ENCODE peak calls at places on chromosomes 1 and 21, in six cellular contexts. One of them, this sample, is unnamed. For H3K36me3, H3K9me3 and H3K27me3, the result is how much of the 10 kb centered on the place peaks cover.

GRCh38 chr1:182633657-182634281 is 29.6 kb upstream of the RGS16 start:
- DNase-seq in NT2/D1: no peak
- DNase-seq in heart left ventricle: no peak
- DNase-seq in upper lobe of right lung: no peak
- DNase-seq in adrenal gland: no peak
- DNase-seq in aorta: no peak
- DNase-seq in this sample: no peak

GRCh38 chr1:197994907-197995407 is 77.8 kb downstream of the LHX9 start:
- DNase-seq in NT2/D1: no peak
- DNase-seq in heart left ventricle: no peak
- DNase-seq in upper lobe of right lung: no peak
- DNase-seq in adrenal gland: no peak
- DNase-seq in aorta: no peak
- DNase-seq in this sample: no peak

GRCh38 chr1:117501275-117501674 is 104.6 kb upstream of the TENT5C start:
- DNase-seq in NT2/D1: no peak
- DNase-seq in heart left ventricle: no peak
- DNase-seq in upper lobe of right lung: no peak
- DNase-seq in adrenal gland: no peak
- DNase-seq in aorta: no peak
- DNase-seq in this sample: no peak

GRCh38 chr1:19597463-19598309 is 46.4 kb upstream of the NBL1 start:
- DNase-seq in NT2/D1: peak
- DNase-seq in heart left ventricle: no peak
- DNase-seq in upper lobe of right lung: no peak
- DNase-seq in adrenal gland: no peak
- DNase-seq in aorta: no peak
- DNase-seq in this sample: no peak

GRCh38 chr1:220786337-220787068 is at the start of gene MTARC1:
- DNase-seq in NT2/D1: peak
- DNase-seq in heart left ventricle: peak
- DNase-seq in upper lobe of right lung: peak
- DNase-seq in adrenal gland: peak
- DNase-seq in aorta: peak
- DNase-seq in this sample: peak

GRCh38 chr1:93629101-93630059 is 52.3 kb downstream of the BCAR3 start:
- DNase-seq in NT2/D1: no peak
- DNase-seq in heart left ventricle: peak
- DNase-seq in upper lobe of right lung: no peak
- DNase-seq in adrenal gland: no peak
- DNase-seq in aorta: no peak
- DNase-seq in this sample: peak

GRCh38 chr1:53567458-53568250 is 108.5 kb downstream of the DMRTB1 start:
- DNase-seq in NT2/D1: no peak
- DNase-seq in heart left ventricle: no peak
- DNase-seq in upper lobe of right lung: peak
- DNase-seq in adrenal gland: no peak
- DNase-seq in aorta: peak
- DNase-seq in this sample: no peak

GRCh38 chr1:41957568-41957967 is 38.8 kb upstream of the HIVEP3 start:
- DNase-seq in NT2/D1: no peak
- DNase-seq in heart left ventricle: no peak
- DNase-seq in upper lobe of right lung: no peak
- DNase-seq in adrenal gland: peak
- DNase-seq in aorta: no peak
- DNase-seq in this sample: no peak

GRCh38 chr1:150182233-150182632 is 32.5 kb downstream of the PLEKHO1 start:
- DNase-seq in NT2/D1: no peak
- DNase-seq in heart left ventricle: no peak
- DNase-seq in upper lobe of right lung: no peak
- DNase-seq in adrenal gland: no peak
- DNase-seq in aorta: no peak
- DNase-seq in this sample: peak

GRCh38 chr1:229070168-229070567 is 200.7 kb upstream of the RAB4A start:
- DNase-seq in NT2/D1: no peak
- DNase-seq in heart left ventricle: peak
- DNase-seq in upper lobe of right lung: peak
- DNase-seq in adrenal gland: peak
- DNase-seq in aorta: peak
- DNase-seq in this sample: no peak

GRCh38 chr1:150268342-150268705 is 492 bp downstream of the APH1A start:
- DNase-seq in NT2/D1: no peak
- DNase-seq in heart left ventricle: peak
- DNase-seq in upper lobe of right lung: peak
- DNase-seq in adrenal gland: peak
- DNase-seq in aorta: no peak
- DNase-seq in this sample: no peak

GRCh38 chr1:84442256-84442655 is 36.8 kb upstream of the RPF1 start:
- DNase-seq in NT2/D1: no peak
- DNase-seq in heart left ventricle: no peak
- DNase-seq in upper lobe of right lung: no peak
- DNase-seq in adrenal gland: no peak
- DNase-seq in aorta: no peak
- DNase-seq in this sample: no peak

GRCh38 chr1:86748622-86749373 is 44.4 kb downstream of the SH3GLB1 start:
- DNase-seq in NT2/D1: no peak
- DNase-seq in heart left ventricle: no peak
- DNase-seq in upper lobe of right lung: no peak
- DNase-seq in adrenal gland: no peak
- DNase-seq in aorta: no peak
- DNase-seq in this sample: no peak

GRCh38 chr1:233245191-233245765 is 50.2 kb downstream of the PCNX2 start:
- DNase-seq in NT2/D1: no peak
- DNase-seq in heart left ventricle: no peak
- DNase-seq in upper lobe of right lung: no peak
- DNase-seq in adrenal gland: no peak
- DNase-seq in aorta: no peak
- DNase-seq in this sample: no peak

GRCh38 chr1:85577421-85578320 is 2.9 kb upstream of the CCN1 start:
- DNase-seq in NT2/D1: no peak
- DNase-seq in heart left ventricle: peak
- DNase-seq in upper lobe of right lung: no peak
- DNase-seq in adrenal gland: peak
- DNase-seq in aorta: peak
- DNase-seq in this sample: peak

GRCh38 chr1:20262810-20263534 is 27.7 kb upstream of the VWA5B1 start:
- DNase-seq in NT2/D1: no peak
- DNase-seq in heart left ventricle: no peak
- DNase-seq in upper lobe of right lung: no peak
- DNase-seq in adrenal gland: no peak
- DNase-seq in aorta: no peak
- DNase-seq in this sample: no peak

GRCh38 chr1:239888639-239889038 is 203.0 kb upstream of the FMN2 start:
- DNase-seq in NT2/D1: peak
- DNase-seq in heart left ventricle: no peak
- DNase-seq in upper lobe of right lung: no peak
- DNase-seq in adrenal gland: no peak
- DNase-seq in aorta: no peak
- DNase-seq in this sample: no peak

GRCh38 chr1:211643324-211644212 is 31.9 kb downstream of the NEK2 start:
- DNase-seq in NT2/D1: no peak
- DNase-seq in heart left ventricle: no peak
- DNase-seq in upper lobe of right lung: peak
- DNase-seq in adrenal gland: peak
- DNase-seq in aorta: peak
- DNase-seq in this sample: no peak

GRCh38 chr1:29601021-29601420 is 364.7 kb downstream of the PTPRU start:
- DNase-seq in NT2/D1: no peak
- DNase-seq in heart left ventricle: no peak
- DNase-seq in upper lobe of right lung: no peak
- DNase-seq in adrenal gland: no peak
- DNase-seq in aorta: no peak
- DNase-seq in this sample: no peak

GRCh38 chr1:201647094-201647493 is 108.2 kb downstream of the NAV1 start:
- DNase-seq in NT2/D1: no peak
- DNase-seq in heart left ventricle: no peak
- DNase-seq in upper lobe of right lung: no peak
- DNase-seq in adrenal gland: no peak
- DNase-seq in aorta: no peak
- DNase-seq in this sample: no peak

GRCh38 chr1:70075751-70076150 is 129.6 kb downstream of the LRRC40 start:
- DNase-seq in NT2/D1: no peak
- DNase-seq in heart left ventricle: no peak
- DNase-seq in upper lobe of right lung: no peak
- DNase-seq in adrenal gland: no peak
- DNase-seq in aorta: no peak
- DNase-seq in this sample: no peak

GRCh38 chr1:1024421-1025415 is 4.8 kb downstream of the AGRN start:
- DNase-seq in NT2/D1: peak
- DNase-seq in heart left ventricle: no peak
- DNase-seq in upper lobe of right lung: peak
- DNase-seq in adrenal gland: no peak
- DNase-seq in aorta: no peak
- DNase-seq in this sample: no peak

GRCh38 chr1:217138173-217138838 is 415.1 kb upstream of the ESRRG start:
- DNase-seq in NT2/D1: no peak
- DNase-seq in heart left ventricle: no peak
- DNase-seq in upper lobe of right lung: no peak
- DNase-seq in adrenal gland: no peak
- DNase-seq in aorta: no peak
- DNase-seq in this sample: no peak

GRCh38 chr1:110425196-110425595 is 17.7 kb upstream of the LAMTOR5 start:
- DNase-seq in NT2/D1: no peak
- DNase-seq in heart left ventricle: no peak
- DNase-seq in upper lobe of right lung: no peak
- DNase-seq in adrenal gland: no peak
- DNase-seq in aorta: no peak
- DNase-seq in this sample: no peak

GRCh38 chr1:67853704-67854103 is 20.4 kb upstream of the GNG12 start:
- DNase-seq in NT2/D1: peak
- DNase-seq in heart left ventricle: peak
- DNase-seq in upper lobe of right lung: peak
- DNase-seq in adrenal gland: peak
- DNase-seq in aorta: peak
- DNase-seq in this sample: peak

GRCh38 chr1:24201941-24202440 is 14.9 kb upstream of the IFNLR1 start:
- DNase-seq in NT2/D1: peak
- DNase-seq in heart left ventricle: peak
- DNase-seq in upper lobe of right lung: peak
- DNase-seq in adrenal gland: peak
- DNase-seq in aorta: peak
- DNase-seq in this sample: peak

GRCh38 chr1:6225651-6226050 is 10.1 kb downstream of the ICMT start:
- DNase-seq in NT2/D1: no peak
- DNase-seq in heart left ventricle: no peak
- DNase-seq in upper lobe of right lung: no peak
- DNase-seq in adrenal gland: no peak
- DNase-seq in aorta: no peak
- DNase-seq in this sample: no peak
- H3K36me3 ChIP-seq in NT2/D1: under half
- H3K36me3 ChIP-seq in heart left ventricle: half or more
- H3K36me3 ChIP-seq in upper lobe of right lung: half or more
- H3K36me3 ChIP-seq in adrenal gland: under half
- H3K36me3 ChIP-seq in aorta: under half
- H3K36me3 ChIP-seq in this sample: half or more

GRCh38 chr1:204780682-204781081 is 90.0 kb upstream of the NFASC start:
- DNase-seq in NT2/D1: no peak
- DNase-seq in heart left ventricle: no peak
- DNase-seq in upper lobe of right lung: no peak
- DNase-seq in adrenal gland: no peak
- DNase-seq in aorta: no peak
- DNase-seq in this sample: no peak
- H3K9me3 ChIP-seq in NT2/D1: under half
- H3K9me3 ChIP-seq in heart left ventricle: under half
- H3K9me3 ChIP-seq in upper lobe of right lung: under half
- H3K9me3 ChIP-seq in adrenal gland: under half
- H3K9me3 ChIP-seq in aorta: under half
- H3K9me3 ChIP-seq in this sample: under half

GRCh38 chr21:42665026-42665425 is 11.6 kb downstream of the PDE9A start:
- DNase-seq in NT2/D1: no peak
- DNase-seq in heart left ventricle: no peak
- DNase-seq in upper lobe of right lung: no peak
- DNase-seq in adrenal gland: no peak
- DNase-seq in aorta: no peak
- DNase-seq in this sample: no peak

GRCh38 chr21:42665484-42665883 is 12.1 kb downstream of the PDE9A start:
- DNase-seq in NT2/D1: no peak
- DNase-seq in heart left ventricle: no peak
- DNase-seq in upper lobe of right lung: no peak
- DNase-seq in adrenal gland: no peak
- DNase-seq in aorta: no peak
- DNase-seq in this sample: no peak

GRCh38 chr21:42663200-42663483 is 9.7 kb downstream of the PDE9A start:
- DNase-seq in NT2/D1: no peak
- DNase-seq in heart left ventricle: no peak
- DNase-seq in upper lobe of right lung: no peak
- DNase-seq in adrenal gland: no peak
- DNase-seq in aorta: no peak
- DNase-seq in this sample: no peak

GRCh38 chr21:42663860-42664535 is 10.6 kb downstream of the PDE9A start:
- DNase-seq in NT2/D1: no peak
- DNase-seq in heart left ventricle: no peak
- DNase-seq in upper lobe of right lung: no peak
- DNase-seq in adrenal gland: no peak
- DNase-seq in aorta: no peak
- DNase-seq in this sample: no peak

GRCh38 chr21:42664614-42665013 is 11.2 kb downstream of the PDE9A start:
- DNase-seq in NT2/D1: no peak
- DNase-seq in heart left ventricle: no peak
- DNase-seq in upper lobe of right lung: no peak
- DNase-seq in adrenal gland: no peak
- DNase-seq in aorta: no peak
- DNase-seq in this sample: no peak
- H3K27me3 ChIP-seq in NT2/D1: under half
- H3K27me3 ChIP-seq in heart left ventricle: under half
- H3K27me3 ChIP-seq in upper lobe of right lung: under half
- H3K27me3 ChIP-seq in adrenal gland: under half
- H3K27me3 ChIP-seq in aorta: under half
- H3K27me3 ChIP-seq in this sample: under half

DNA sequence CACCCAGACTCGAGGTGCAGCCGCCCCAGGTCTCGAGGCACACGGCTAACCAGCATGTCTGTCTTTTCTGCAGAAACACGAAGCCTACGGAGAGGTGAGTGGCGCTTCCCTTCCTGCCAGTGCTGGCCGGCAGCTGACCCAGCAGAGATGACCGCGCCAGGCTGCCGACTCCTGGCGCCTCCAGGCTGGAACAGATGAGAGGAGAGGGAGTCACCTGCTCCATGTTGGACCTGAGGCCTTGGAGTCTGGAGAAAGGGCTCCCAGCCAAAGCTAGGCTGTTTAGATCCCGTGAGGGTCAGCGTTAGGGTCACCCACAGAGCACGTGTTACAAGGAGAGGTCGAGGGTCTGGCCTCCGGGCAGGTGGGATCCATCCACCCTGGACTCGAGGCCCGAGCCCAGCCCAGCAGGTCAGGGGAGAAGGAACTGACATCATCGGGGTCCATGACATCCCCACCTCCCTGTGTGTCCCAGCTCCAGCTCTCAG is 14.9 kb downstream of the COL6A2 start:
- DNase-seq in NT2/D1: no peak
- DNase-seq in heart left ventricle: peak
- DNase-seq in upper lobe of right lung: peak
- DNase-seq in adrenal gland: peak
- DNase-seq in aorta: peak
- DNase-seq in this sample: no peak
- H3K36me3 ChIP-seq in NT2/D1: half or more
- H3K36me3 ChIP-seq in heart left ventricle: half or more
- H3K36me3 ChIP-seq in upper lobe of right lung: under half
- H3K36me3 ChIP-seq in adrenal gland: under half
- H3K36me3 ChIP-seq in aorta: under half
- H3K36me3 ChIP-seq in this sample: under half